ENCODE peak calls at places on chromosomes 7 and 10, in eight cellular contexts. R is AG20443; I is mesendoderm; D is cardiac fibroblast; Z is NCI-H1417; F is NCI-H510A treated with DMSO at 0.1 percent for 48 hours; U is stimulated activated naive CD4-positive, alpha-beta T cell; N is tibial nerve. E is an unnamed sample.

GRCh38 chr7:42170724-42171123 is 66.3 kb downstream of the GLI3 start:
- DNase-seq in R (no peak), I (no peak), D (peak), Z (no peak), F (no peak), U (no peak), N (no peak), E (no peak)

GRCh38 chr10:44752451-44753441 is 158.4 kb upstream of the TMEM72 start:
- DNase-seq in R (peak), I (no peak), D (peak), Z (peak), F (peak), U (no peak), N (no peak), E (no peak)

GRCh38 chr10:76324283-76324682 is 892.9 kb downstream of the LRMDA start:
- DNase-seq in R (peak), I (no peak), D (no peak), Z (peak), F (peak), U (no peak), N (peak), E (peak)

GRCh38 chr7:83178066-83178465 is 15.4 kb upstream of the PCLO start:
- DNase-seq in R (no peak), I (no peak), D (peak), Z (no peak), F (no peak), U (no peak), N (no peak), E (no peak)

GRCh38 chr7:141369422-141369821 is 181.8 kb upstream of the AGK start:
- DNase-seq in R (no peak), I (no peak), D (no peak), Z (no peak), F (no peak), U (no peak), N (no peak), E (no peak)

GRCh38 chr7:113200281-113200680 is 81.9 kb upstream of the SMIM30 start:
- DNase-seq in R (no peak), I (no peak), D (peak), Z (no peak), F (no peak), U (no peak), N (no peak), E (no peak)

GRCh38 chr10:88926484-88927249 is 25.9 kb downstream of the ACTA2 start:
- DNase-seq in R (peak), I (no peak), D (peak), Z (no peak), F (no peak), U (no peak), N (no peak), E (no peak)

GRCh38 chr7:79287976-79288375 is 165.5 kb downstream of the MAGI2 start:
- DNase-seq in R (peak), I (no peak), D (peak), Z (no peak), F (no peak), U (no peak), N (no peak), E (no peak)

GRCh38 chr7:140673063-140673769 is 471 bp downstream of the ADCK2 start:
- DNase-seq in R (peak), I (peak), D (no peak), Z (peak), F (peak), U (peak), N (no peak), E (no peak)

GRCh38 chr7:115015619-115016018 is 93.7 kb downstream of the MDFIC start:
- DNase-seq in R (peak), I (peak), D (peak), Z (no peak), F (no peak), U (no peak), N (no peak), E (no peak)

GRCh38 chr7:6628045-6628444 is 9.1 kb upstream of the ZNF316 start:
- DNase-seq in R (no peak), I (no peak), D (no peak), Z (no peak), F (peak), U (no peak), N (no peak), E (no peak)

GRCh38 chr7:116259821-116260440 is 49.6 kb downstream of the TES start:
- DNase-seq in R (peak), I (peak), D (peak), Z (no peak), F (no peak), U (no peak), N (no peak), E (no peak)

GRCh38 chr10:117818696-117819095 is 228.0 kb downstream of the RAB11FIP2 start:
- DNase-seq in R (peak), I (no peak), D (no peak), Z (no peak), F (no peak), U (no peak), N (no peak), E (no peak)

GRCh38 chr10:45380903-45381610 is 7.0 kb downstream of the ALOX5 start:
- DNase-seq in R (peak), I (no peak), D (peak), Z (no peak), F (no peak), U (no peak), N (no peak), E (no peak)

GRCh38 chr10:22185586-22185985 is 32.2 kb downstream of the EBLN1 start:
- DNase-seq in R (no peak), I (no peak), D (no peak), Z (no peak), F (no peak), U (no peak), N (no peak), E (no peak)

GRCh38 chr7:28423919-28424514 is 11.7 kb downstream of the CREB5 start:
- DNase-seq in R (no peak), I (no peak), D (no peak), Z (no peak), F (no peak), U (no peak), N (no peak), E (no peak)

GRCh38 chr10:102085336-102085735 is 20.2 kb downstream of the HPS6 start:
- DNase-seq in R (no peak), I (no peak), D (no peak), Z (no peak), F (no peak), U (no peak), N (no peak), E (no peak)

GRCh38 chr7:30858576-30858975 is 53.1 kb upstream of the AQP1 start:
- DNase-seq in R (no peak), I (no peak), D (no peak), Z (no peak), F (no peak), U (no peak), N (no peak), E (no peak)

GRCh38 chr7:192035-192649 is at the start of gene FAM20C:
- DNase-seq in R (peak), I (peak), D (peak), Z (no peak), F (no peak), U (peak), N (peak), E (no peak)

GRCh38 chr7:47362984-47363383 is 218.9 kb downstream of the TNS3 start:
- DNase-seq in R (no peak), I (no peak), D (no peak), Z (no peak), F (no peak), U (no peak), N (no peak), E (no peak)

GRCh38 chr10:92688927-92689662 is 660 bp upstream of the HHEX start:
- DNase-seq in R (peak), I (peak), D (peak), Z (peak), F (peak), U (no peak), N (no peak), E (no peak)

GRCh38 chr10:71697938-71698709 is 21.5 kb downstream of the C10orf105 start:
- DNase-seq in R (no peak), I (no peak), D (no peak), Z (no peak), F (no peak), U (no peak), N (no peak), E (no peak)

GRCh38 chr7:38068461-38068860 is 109.6 kb upstream of the STARD3NL start:
- DNase-seq in R (no peak), I (no peak), D (no peak), Z (no peak), F (no peak), U (no peak), N (no peak), E (no peak)

GRCh38 chr7:47758546-47758945 is 176.6 kb upstream of the TNS3 start:
- DNase-seq in R (peak), I (no peak), D (peak), Z (no peak), F (no peak), U (no peak), N (no peak), E (no peak)

GRCh38 chr10:33115720-33116119 is 157.7 kb upstream of the ITGB1 start:
- DNase-seq in R (no peak), I (no peak), D (peak), Z (no peak), F (no peak), U (no peak), N (no peak), E (no peak)

GRCh38 chr10:132265878-132266496 is 41.8 kb downstream of the STK32C start:
- DNase-seq in R (no peak), I (no peak), D (no peak), Z (no peak), F (peak), U (no peak), N (no peak), E (no peak)

GRCh38 chr7:879706-880105 is 3.4 kb downstream of the GET4 start:
- DNase-seq in R (no peak), I (no peak), D (no peak), Z (no peak), F (no peak), U (no peak), N (no peak), E (no peak)